ENCODE peak calls at places on chromosomes 1 and 21, in four cellular contexts. X, L, K and C are unnamed samples.

GRCh38 chr21:42382915-42383314 is 12.9 kb downstream of the TMPRSS3 start:
- DNase-seq in X (no peak), L (no peak), K (no peak), C (no peak)

GRCh38 chr1:93670141-93670540 is 11.5 kb downstream of the BCAR3 start:
- DNase-seq in X (no peak), L (no peak), K (peak), C (peak)

GRCh38 chr21:32475162-32475812 is 62.8 kb downstream of the EVA1C start:
- DNase-seq in X (no peak), L (no peak), K (no peak), C (peak)

GRCh38 chr1:65260851-65261473 is 48.4 kb upstream of the DNAJC6 start:
- DNase-seq in X (no peak), L (no peak), K (peak), C (peak)

GRCh38 chr1:111615874-111616715 is 3.5 kb upstream of the RAP1A start:
- DNase-seq in X (no peak), L (no peak), K (no peak), C (no peak)

GRCh38 chr1:161706483-161707347 is at the start of gene FCRLA:
- DNase-seq in X (no peak), L (no peak), K (peak), C (peak)

GRCh38 chr1:82052563-82052962 is 251.8 kb downstream of the ADGRL2 start:
- DNase-seq in X (no peak), L (no peak), K (no peak), C (no peak)

GRCh38 chr1:29574871-29575270 is 338.5 kb downstream of the PTPRU start:
- DNase-seq in X (no peak), L (no peak), K (no peak), C (no peak)

GRCh38 chr1:44798481-44799365 is 1.5 kb upstream of the PLK3 start:
- DNase-seq in X (no peak), L (peak), K (no peak), C (no peak)